ENCODE peak calls at places on chromosomes 11 and 22, in four cellular contexts. B, V, M and O are unnamed samples.

GRCh38 chr22:43967069-43967468 is 11.8 kb downstream of the SAMM50 start:
- DNase-seq in V (no peak), M (no peak), B (no peak), O (no peak)

GRCh38 chr11:74932169-74932568 is 16.7 kb downstream of the XRRA1 start:
- DNase-seq in V (no peak), M (peak; percentile 61), B (no peak), O (no peak)

GRCh38 chr11:46302866-46303265 is 25.4 kb downstream of the CREB3L1 start:
- DNase-seq in B (no peak), M (no peak), V (no peak), O (no peak)

GRCh38 chr22:46063861-46064235 is 86.5 kb upstream of the PPARA start:
- DNase-seq in B (no peak), V (no peak), M (peak; percentile 77), O (no peak)

GRCh38 chr22:49398646-49399045 is 429.0 kb downstream of the BRD1 start:
- DNase-seq in M (no peak), V (no peak), B (no peak), O (no peak)

GRCh38 chr11:69650081-69650831 is 9.3 kb downstream of the CCND1 start:
- DNase-seq in V (peak; percentile 5), B (no peak), M (no peak), O (no peak)

GRCh38 chr11:108224908-108225786 is 2.3 kb downstream of the ATM start:
- DNase-seq in V (no peak), M (no peak), B (peak; percentile 49), O (no peak)

GRCh38 chr11:31802609-31802989 is 8.5 kb downstream of the PAX6 start:
- DNase-seq in B (no peak), M (no peak), V (no peak), O (no peak)

GRCh38 chr11:35717043-35717442 is 54.5 kb downstream of the TRIM44 start:
- DNase-seq in M (no peak), B (no peak), V (no peak), O (peak; percentile 37)

GRCh38 chr11:68978931-68979591 is 1.7 kb downstream of the MRGPRD start:
- DNase-seq in B (no peak), V (no peak), M (no peak), O (no peak)

GRCh38 chr11:65776196-65776595 is 4.6 kb downstream of the AP5B1 start:
- DNase-seq in B (no peak), M (no peak), V (peak; percentile 54), O (no peak)

GRCh38 chr11:26837154-26837553 is 115.3 kb upstream of the SLC5A12 start:
- DNase-seq in M (no peak), B (no peak), V (no peak), O (no peak)

GRCh38 chr11:40882301-40882700 is 577.2 kb downstream of the LRRC4C start:
- DNase-seq in M (no peak), B (no peak), V (no peak), O (no peak)

GRCh38 chr11:33769542-33769941 is 4.8 kb downstream of the FBXO3 start:
- DNase-seq in B (no peak), M (peak; percentile 81), V (no peak), O (no peak)

GRCh38 chr11:1576825-1577224 is 4.8 kb upstream of the DUSP8 start:
- DNase-seq in V (no peak), B (no peak), M (peak; percentile 58), O (no peak)

GRCh38 chr22:32880906-32881596 is 79.5 kb downstream of the TIMP3 start:
- DNase-seq in B (no peak), M (no peak), V (peak; percentile 60), O (peak; percentile 73)
- H3K27ac ChIP-seq in B (no peak overlapping the region), M (no peak overlapping the region), V (no peak overlapping the region), O (peak overlapping the region; percentile 40)

GRCh38 chr11:12075822-12076821 is 34.3 kb upstream of the MICAL2 start:
- DNase-seq in V (peak; percentile 40), B (no peak), M (peak; percentile 100), O (no peak)
- H3K4me3 ChIP-seq in V (no peak overlapping the region), B (no peak overlapping the region), M (no peak overlapping the region), O (no peak overlapping the region)

GRCh38 chr11:71458146-71459070 is 5.4 kb downstream of the NADSYN1 start:
- DNase-seq in M (peak; percentile 14), B (no peak), V (no peak), O (no peak)
- H3K36me3 ChIP-seq in M (peaks cover 38% of the 10 kb centered on the region), B (no peaks in the 10 kb centered on the region), V (peaks cover 80% of the 10 kb centered on the region), O (peaks cover 42% of the 10 kb centered on the region)

GRCh38 chr22:23236440-23237139 is 56.3 kb downstream of the BCR start:
- DNase-seq in M (no peak), B (no peak), V (no peak), O (no peak)
- H3K27ac ChIP-seq in M (no peak overlapping the region), B (no peak overlapping the region), V (no peak overlapping the region), O (no peak overlapping the region)

GRCh38 chr11:63918576-63919171 is 1.7 kb upstream of the RCOR2 start:
- DNase-seq in M (no peak), B (no peak), V (peak; percentile 20), O (peak; percentile 64)
- H3K4me3 ChIP-seq in M (no peak overlapping the region), B (peak overlapping the region; percentile 8), V (peak overlapping the region; percentile 73), O (peak overlapping the region; percentile 63)

DNA sequence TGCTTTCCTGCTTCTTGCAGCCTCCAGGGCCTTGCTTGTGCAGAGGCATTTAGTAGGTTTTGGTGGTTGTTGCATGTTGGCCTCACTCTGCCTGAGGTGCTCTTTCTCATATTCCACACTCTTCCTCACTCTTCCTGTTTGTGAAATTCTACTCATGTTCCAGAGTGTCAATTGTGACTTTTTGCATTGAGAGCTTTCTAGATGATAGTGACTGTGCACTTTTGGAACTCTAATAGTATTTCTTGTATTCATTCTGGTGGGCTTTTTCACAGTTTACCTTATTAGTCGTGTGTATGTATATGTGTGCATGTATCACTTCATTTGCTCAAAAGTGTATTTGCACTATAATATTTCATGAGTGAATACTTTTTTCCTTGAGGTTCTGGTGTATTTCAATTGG is 11.3 kb downstream of the HSD17B12 start:
- DNase-seq in B (no peak), V (no peak), M (no peak), O (no peak)
- H3K36me3 ChIP-seq in B (no peaks in the 10 kb centered on the region), V (no peaks in the 10 kb centered on the region), M (no peaks in the 10 kb centered on the region), O (no peaks in the 10 kb centered on the region)